ENCODE peak calls at places on chromosomes 13 and 19, in four cellular contexts. R is GM12878, T is HCT116, A is H1. D is an unnamed sample. For H3K4me1, the result is how much of the 10 kb centered on the place peaks cover.

GRCh38 chr19:37699057-37699456 is 20.5 kb downstream of the ZNF607 start:
- DNase-seq in T (no peak), A (no peak), R (no peak), D (no peak)

GRCh38 chr19:35266904-35267817 is 1.6 kb upstream of the USF2 start:
- DNase-seq in T (no peak), R (no peak), A (peak), D (no peak)

GRCh38 chr19:6313398-6313969 is 19.9 kb downstream of the ACER1 start:
- DNase-seq in T (no peak), A (no peak), R (no peak), D (no peak)

GRCh38 chr13:93778548-93778947 is 551.9 kb downstream of the GPC6 start:
- DNase-seq in T (no peak), R (no peak), A (no peak), D (no peak)

GRCh38 chr19:5395541-5395940 is 54.9 kb upstream of the PTPRS start:
- DNase-seq in A (no peak), R (no peak), T (no peak), D (no peak)

GRCh38 chr19:42175335-42175734 is 42.1 kb downstream of the DEDD2 start:
- DNase-seq in R (no peak), T (no peak), A (no peak), D (no peak)

GRCh38 chr19:49145485-49146407 is 9.4 kb downstream of the HRC start:
- DNase-seq in T (peak), A (peak), R (peak), D (peak)

GRCh38 chr19:18645035-18645511 is 8.2 kb downstream of the KLHL26 start:
- DNase-seq in R (no peak), A (no peak), T (no peak), D (no peak)

GRCh38 chr13:25771208-25771607 is 280.6 kb downstream of the SHISA2 start:
- DNase-seq in R (no peak), A (no peak), T (no peak), D (no peak)

GRCh38 chr13:78241278-78241919 is 322.8 kb upstream of the EDNRB start:
- DNase-seq in A (peak), R (no peak), T (no peak), D (peak)

GRCh38 chr19:6086081-6086858 is 24.0 kb downstream of the RFX2 start:
- DNase-seq in T (no peak), R (no peak), A (no peak), D (no peak)

GRCh38 chr19:40417714-40417996 is 4.5 kb upstream of the PRX start:
- DNase-seq in A (no peak), R (no peak), T (no peak), D (no peak)

GRCh38 chr19:40418040-40418439 is 4.9 kb upstream of the PRX start:
- DNase-seq in T (no peak), A (no peak), R (no peak), D (no peak)

GRCh38 chr19:40414536-40415535 is 1.7 kb upstream of the PRX start:
- DNase-seq in T (no peak), R (no peak), A (no peak), D (no peak)

GRCh38 chr19:40416918-40417713 is 3.9 kb upstream of the PRX start:
- DNase-seq in R (no peak), T (no peak), A (no peak), D (no peak)

DNA sequence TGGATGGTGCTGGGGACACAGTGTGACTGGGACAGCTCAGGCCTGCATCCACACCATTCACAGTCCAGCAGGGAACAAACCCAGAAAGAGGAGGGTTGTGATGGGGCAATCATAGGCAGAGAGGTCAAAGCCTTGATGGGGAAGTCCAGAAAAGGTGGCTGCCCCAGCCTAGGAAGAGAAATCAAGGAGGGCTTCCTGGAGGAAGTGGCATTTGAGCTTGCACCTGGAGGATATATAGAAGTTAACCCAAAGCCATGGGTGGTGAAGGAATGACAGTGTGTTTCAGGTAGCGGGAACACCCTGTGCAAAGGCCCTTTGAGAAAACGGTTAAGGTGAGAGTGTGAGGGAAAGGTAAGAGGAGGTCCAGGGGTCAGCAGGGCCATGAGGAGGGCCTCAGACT is 2.6 kb upstream of the PRX start:
- DNase-seq in A (no peak), T (no peak), R (no peak), D (no peak)
- H3K4me1 ChIP-seq in A (under half), T (under half), R (under half), D (under half)

DNA sequence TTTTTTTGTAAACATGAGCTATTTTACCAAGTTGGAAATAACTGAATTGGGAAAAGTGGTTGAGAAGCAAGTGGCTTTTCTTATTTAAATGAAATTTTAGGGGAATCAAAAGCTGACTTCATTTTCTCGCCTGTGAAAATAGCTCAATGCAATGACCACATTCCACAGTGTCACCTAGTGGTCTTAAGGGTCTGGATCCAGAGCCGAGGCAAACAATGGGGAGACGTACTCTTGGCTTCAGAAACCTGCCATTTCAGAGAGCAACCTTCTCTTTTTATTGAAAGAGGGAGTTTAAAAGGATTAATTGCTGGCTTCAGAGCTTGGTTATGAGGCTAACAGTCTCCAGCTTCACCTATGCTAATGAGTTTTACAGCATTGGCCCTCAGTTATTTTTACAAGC is 39.7 kb upstream of the RXFP2 start:
- DNase-seq in R (no peak), A (no peak), T (no peak), D (peak)
- TF ChIP-seq ZNF274 in R (no peak), A (no peak), T (no peak), D (no peak)

DNA sequence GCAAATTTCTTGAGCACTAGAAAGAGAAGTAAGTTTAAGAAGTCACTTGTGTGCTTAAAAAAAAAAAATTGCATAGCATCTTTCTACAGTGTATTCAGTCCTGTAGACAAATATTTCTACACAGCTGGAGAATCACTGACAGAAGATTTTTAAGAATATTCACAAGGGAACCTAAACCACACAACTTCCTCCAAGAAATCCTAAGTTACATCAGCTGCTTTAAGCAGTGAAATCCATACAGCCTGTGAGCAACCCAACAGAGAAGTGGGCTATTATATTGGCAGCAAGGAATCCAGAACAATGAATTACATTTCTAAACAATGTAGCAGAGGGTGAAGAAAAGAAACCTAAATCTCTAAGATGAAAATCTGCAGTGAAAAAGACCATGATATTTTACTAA is 1.5 kb downstream of the DOCK9 start:
- DNase-seq in R (no peak), T (no peak), A (no peak), D (no peak)
- H3K4me3 ChIP-seq in R (no peak), T (no peak), A (no peak), D (no peak)

DNA sequence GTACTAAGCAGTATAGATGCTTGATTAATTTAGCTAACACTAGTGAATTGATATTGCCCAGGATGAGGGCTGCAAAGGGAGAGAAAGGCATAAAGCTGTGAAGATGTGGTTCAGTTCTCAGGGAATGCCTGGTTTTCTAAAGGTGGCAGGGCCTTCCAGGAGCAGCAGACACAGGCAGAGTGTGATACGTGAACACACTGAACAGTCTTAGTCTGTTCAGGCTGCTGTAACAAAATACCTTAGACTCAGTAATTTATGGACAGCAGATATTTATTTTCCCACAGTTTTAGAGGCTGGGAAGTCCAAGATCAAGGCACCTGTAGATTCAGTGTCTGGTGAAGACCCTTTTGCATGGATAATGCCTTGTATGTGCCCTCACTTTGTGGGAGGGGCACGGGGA is 8.7 kb upstream of the SPATA13 start:
- DNase-seq in R (no peak), A (no peak), T (no peak), D (no peak)
- H3K4me1 ChIP-seq in R (under half), A (under half), T (under half), D (under half)

GRCh38 chr19:30340724-30341595 is 31.2 kb upstream of the ZNF536 start:
- DNase-seq in R (no peak), A (no peak), T (no peak), D (no peak)
- TF ChIP-seq ZNF274 in R (no peak), A (no peak), T (no peak), D (no peak)

GRCh38 chr13:51542358-51542972 is 41.8 kb upstream of the WDFY2 start:
- DNase-seq in A (no peak), R (no peak), T (no peak), D (no peak)
- H3K4me3 ChIP-seq in A (no peak), R (no peak), T (no peak), D (no peak)

GRCh38 chr19:55591555-55591954 is 7.8 kb downstream of the FIZ1 start:
- DNase-seq in A (peak), T (no peak), R (no peak), D (no peak)
- H3K4me1 ChIP-seq in A (under half), T (under half), R (under half), D (under half)

D was measured in NT2/D1.